ENCODE peak calls at places on chromosome 15, in nine cellular contexts. One of them, this sample, is unnamed.

GRCh38 chr15:72169921-72170611 is 27.5 kb downstream of the GRAMD2A start:
- DNase-seq in right lobe of liver: no peak
- DNase-seq in testis: no peak
- DNase-seq in breast epithelium: peak
- DNase-seq in IMR-90: no peak
- DNase-seq in adrenal gland: no peak
- DNase-seq in suprapubic skin: no peak
- DNase-seq in heart left ventricle: no peak
- DNase-seq in H1: no peak
- DNase-seq in this sample: no peak

GRCh38 chr15:58686286-58686685 is 63.2 kb downstream of the ADAM10 start:
- DNase-seq in testis: no peak
- DNase-seq in heart left ventricle: no peak
- DNase-seq in H1: no peak
- DNase-seq in right lobe of liver: no peak
- DNase-seq in suprapubic skin: no peak
- DNase-seq in IMR-90: no peak
- DNase-seq in adrenal gland: no peak
- DNase-seq in breast epithelium: no peak
- DNase-seq in this sample: no peak

GRCh38 chr15:84685304-84685703 is 27.3 kb upstream of the NMB start:
- DNase-seq in heart left ventricle: peak
- DNase-seq in adrenal gland: peak
- DNase-seq in suprapubic skin: no peak
- DNase-seq in breast epithelium: no peak
- DNase-seq in right lobe of liver: peak
- DNase-seq in IMR-90: peak
- DNase-seq in H1: no peak
- DNase-seq in testis: no peak
- DNase-seq in this sample: no peak

GRCh38 chr15:86553116-86553515 is 473.4 kb downstream of the AGBL1 start:
- DNase-seq in breast epithelium: no peak
- DNase-seq in right lobe of liver: no peak
- DNase-seq in heart left ventricle: no peak
- DNase-seq in testis: no peak
- DNase-seq in H1: no peak
- DNase-seq in suprapubic skin: no peak
- DNase-seq in IMR-90: no peak
- DNase-seq in adrenal gland: no peak
- DNase-seq in this sample: no peak

GRCh38 chr15:98654790-98655360 is 6.5 kb downstream of the IGF1R start:
- DNase-seq in heart left ventricle: no peak
- DNase-seq in breast epithelium: no peak
- DNase-seq in suprapubic skin: no peak
- DNase-seq in testis: no peak
- DNase-seq in IMR-90: no peak
- DNase-seq in adrenal gland: no peak
- DNase-seq in right lobe of liver: no peak
- DNase-seq in H1: no peak
- DNase-seq in this sample: no peak

GRCh38 chr15:57375827-57376694 is at the start of gene CGNL1:
- DNase-seq in breast epithelium: no peak
- DNase-seq in testis: peak
- DNase-seq in suprapubic skin: no peak
- DNase-seq in right lobe of liver: peak
- DNase-seq in heart left ventricle: peak
- DNase-seq in adrenal gland: peak
- DNase-seq in IMR-90: no peak
- DNase-seq in H1: no peak
- DNase-seq in this sample: peak

GRCh38 chr15:34682673-34683072 is 72.1 kb downstream of the GJD2 start:
- DNase-seq in heart left ventricle: no peak
- DNase-seq in right lobe of liver: no peak
- DNase-seq in breast epithelium: no peak
- DNase-seq in testis: no peak
- DNase-seq in IMR-90: peak
- DNase-seq in suprapubic skin: no peak
- DNase-seq in H1: no peak
- DNase-seq in adrenal gland: no peak
- DNase-seq in this sample: no peak

GRCh38 chr15:80568298-80568697 is 126.8 kb upstream of the ABHD17C start:
- DNase-seq in adrenal gland: no peak
- DNase-seq in IMR-90: peak
- DNase-seq in suprapubic skin: no peak
- DNase-seq in breast epithelium: no peak
- DNase-seq in testis: no peak
- DNase-seq in right lobe of liver: no peak
- DNase-seq in H1: no peak
- DNase-seq in heart left ventricle: no peak
- DNase-seq in this sample: no peak

DNA sequence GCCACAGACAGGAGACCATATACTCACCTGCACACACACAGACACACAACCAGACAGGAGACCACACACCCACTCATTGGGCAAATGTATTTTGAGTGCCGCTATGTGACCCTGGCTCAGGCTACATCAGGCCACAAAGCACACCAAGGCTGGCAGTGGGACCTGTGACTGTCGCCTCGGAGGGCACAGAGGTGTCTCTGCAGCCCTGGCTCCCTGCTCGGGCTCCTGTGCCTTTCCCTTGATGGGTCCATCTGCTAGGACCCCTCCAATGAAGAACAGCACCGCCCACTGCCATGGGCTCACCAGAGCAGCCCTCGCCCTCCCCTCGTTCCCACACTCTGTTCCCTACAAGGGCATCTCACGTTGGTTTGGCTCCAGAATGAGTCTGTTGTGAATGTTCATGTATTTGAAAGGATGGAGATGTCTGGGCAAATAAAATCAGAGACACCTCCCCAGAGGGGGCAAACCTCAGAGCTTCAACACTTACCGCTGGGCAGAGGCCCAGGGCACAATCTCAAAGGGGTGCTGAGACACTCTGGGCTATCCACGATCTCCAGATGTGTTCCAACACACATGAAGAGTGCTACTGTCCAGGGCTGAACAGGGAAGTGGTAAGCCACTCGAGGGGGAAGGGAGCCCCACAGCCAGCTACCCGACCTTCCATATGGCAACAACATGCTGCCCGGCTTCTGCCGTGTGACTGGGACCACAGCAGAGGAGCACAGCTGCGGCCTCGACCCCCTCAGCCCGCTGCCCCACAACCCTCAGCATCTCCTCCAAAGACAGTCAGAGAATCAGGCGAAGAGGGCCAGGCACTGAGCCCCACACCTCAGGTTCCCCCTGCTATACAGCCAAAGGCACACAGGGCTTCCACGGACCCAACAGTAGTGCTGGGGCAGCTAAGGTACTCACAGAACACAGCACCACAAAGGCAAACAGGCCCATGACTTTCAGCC is 74.9 kb downstream of the OCA2 start:
- DNase-seq in adrenal gland: no peak
- DNase-seq in heart left ventricle: no peak
- DNase-seq in suprapubic skin: no peak
- DNase-seq in IMR-90: no peak
- DNase-seq in testis: no peak
- DNase-seq in H1: no peak
- DNase-seq in breast epithelium: no peak
- DNase-seq in right lobe of liver: no peak
- DNase-seq in this sample: no peak
- H3K27ac ChIP-seq in adrenal gland: no peak
- H3K27ac ChIP-seq in heart left ventricle: no peak
- H3K27ac ChIP-seq in suprapubic skin: no peak
- H3K27ac ChIP-seq in IMR-90: no peak
- H3K27ac ChIP-seq in testis: no peak
- H3K27ac ChIP-seq in H1: no peak
- H3K27ac ChIP-seq in breast epithelium: no peak
- H3K27ac ChIP-seq in right lobe of liver: no peak
- H3K27ac ChIP-seq in this sample: no peak

DNA sequence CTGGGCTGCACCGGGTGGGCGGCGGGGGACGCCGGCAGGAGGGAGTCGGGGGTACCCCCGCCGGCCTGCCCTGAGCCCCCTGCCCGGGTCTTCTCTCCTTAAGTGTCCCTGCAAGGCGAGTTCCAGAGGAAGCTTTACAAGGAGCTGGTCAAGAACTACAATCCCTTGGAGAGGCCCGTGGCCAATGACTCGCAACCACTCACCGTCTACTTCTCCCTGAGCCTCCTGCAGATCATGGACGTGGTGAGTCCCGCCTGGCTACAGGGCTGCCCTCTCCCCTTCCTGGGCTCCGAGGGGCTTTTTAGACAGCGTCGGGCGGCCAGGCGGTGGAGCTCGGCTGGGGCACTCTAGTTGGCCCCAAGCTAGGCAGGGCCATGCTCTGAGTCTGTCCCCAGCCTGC is 480 bp downstream of the CHRNA7 start:
- DNase-seq in IMR-90: no peak
- DNase-seq in suprapubic skin: no peak
- DNase-seq in right lobe of liver: no peak
- DNase-seq in heart left ventricle: no peak
- DNase-seq in H1: no peak
- DNase-seq in adrenal gland: no peak
- DNase-seq in breast epithelium: no peak
- DNase-seq in testis: peak
- DNase-seq in this sample: no peak
- H3K4me3 ChIP-seq in IMR-90: peak
- H3K4me3 ChIP-seq in suprapubic skin: peak
- H3K4me3 ChIP-seq in right lobe of liver: peak
- H3K4me3 ChIP-seq in heart left ventricle: peak
- H3K4me3 ChIP-seq in H1: peak
- H3K4me3 ChIP-seq in adrenal gland: peak
- H3K4me3 ChIP-seq in breast epithelium: peak
- H3K4me3 ChIP-seq in testis: peak
- H3K4me3 ChIP-seq in this sample: peak

GRCh38 chr15:82647835-82648256 is 683 bp upstream of the CPEB1 start:
- DNase-seq in right lobe of liver: no peak
- DNase-seq in testis: peak
- DNase-seq in H1: no peak
- DNase-seq in adrenal gland: no peak
- DNase-seq in heart left ventricle: no peak
- DNase-seq in breast epithelium: no peak
- DNase-seq in suprapubic skin: no peak
- DNase-seq in IMR-90: no peak
- DNase-seq in this sample: peak

GRCh38 chr15:82648257-82649103 is 1.3 kb upstream of the CPEB1 start:
- DNase-seq in IMR-90: no peak
- DNase-seq in heart left ventricle: no peak
- DNase-seq in testis: peak
- DNase-seq in H1: no peak
- DNase-seq in suprapubic skin: no peak
- DNase-seq in adrenal gland: peak
- DNase-seq in breast epithelium: no peak
- DNase-seq in right lobe of liver: no peak
- DNase-seq in this sample: peak

GRCh38 chr15:82649226-82649999 is 2.2 kb upstream of the CPEB1 start:
- DNase-seq in H1: no peak
- DNase-seq in IMR-90: no peak
- DNase-seq in testis: no peak
- DNase-seq in right lobe of liver: no peak
- DNase-seq in suprapubic skin: no peak
- DNase-seq in adrenal gland: no peak
- DNase-seq in heart left ventricle: no peak
- DNase-seq in breast epithelium: no peak
- DNase-seq in this sample: no peak

GRCh38 chr15:82646250-82647044 is 716 bp downstream of the CPEB1 start:
- DNase-seq in breast epithelium: no peak
- DNase-seq in IMR-90: no peak
- DNase-seq in right lobe of liver: no peak
- DNase-seq in suprapubic skin: no peak
- DNase-seq in adrenal gland: peak
- DNase-seq in testis: peak
- DNase-seq in H1: no peak
- DNase-seq in heart left ventricle: no peak
- DNase-seq in this sample: peak

DNA sequence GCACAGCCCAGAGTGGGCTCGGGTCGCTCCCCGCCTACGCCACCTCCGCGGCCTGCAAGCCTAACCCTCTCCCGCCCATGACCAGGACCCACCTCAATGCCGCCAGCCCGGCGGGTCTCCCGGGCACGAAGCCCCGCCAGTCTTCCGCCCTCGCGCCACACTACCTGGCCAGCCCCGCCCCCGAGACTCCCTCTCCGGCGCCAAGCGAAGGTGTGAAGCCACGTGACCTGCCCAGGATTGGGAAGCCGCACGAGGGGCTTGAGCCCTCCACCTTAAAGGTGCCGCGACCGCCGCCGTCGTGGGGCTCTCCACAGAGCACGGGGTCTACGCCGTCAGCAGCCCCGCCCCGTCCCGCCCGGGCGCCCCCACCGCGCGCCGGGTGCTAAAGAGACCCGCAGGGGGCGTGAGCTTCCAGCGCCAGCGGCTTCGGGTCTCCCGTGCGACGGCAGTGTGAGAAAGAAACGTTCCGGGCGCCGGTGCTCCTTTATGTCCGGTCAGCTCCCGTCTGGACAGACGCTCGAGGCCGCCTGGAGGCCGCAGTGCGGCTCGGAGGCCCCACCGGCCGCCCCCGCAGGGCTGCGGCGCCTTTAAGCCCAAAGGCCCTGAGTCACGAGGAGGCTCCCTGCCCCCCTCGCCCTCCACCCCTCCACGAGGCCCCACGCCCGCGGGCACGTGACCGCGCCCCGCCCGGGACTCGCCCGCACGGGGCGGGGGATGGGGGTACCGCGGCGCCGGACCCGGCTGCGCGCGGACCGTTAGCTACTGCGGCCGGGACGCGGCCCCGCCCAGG is at the start of gene CPEB1:
- DNase-seq in adrenal gland: peak
- DNase-seq in IMR-90: peak
- DNase-seq in heart left ventricle: peak
- DNase-seq in H1: no peak
- DNase-seq in testis: peak
- DNase-seq in breast epithelium: no peak
- DNase-seq in suprapubic skin: no peak
- DNase-seq in right lobe of liver: no peak
- DNase-seq in this sample: peak
- TF ChIP-seq POLR2A in adrenal gland: peak
- TF ChIP-seq POLR2A in IMR-90: no peak
- TF ChIP-seq POLR2A in heart left ventricle: no peak
- TF ChIP-seq POLR2A in H1: no peak
- TF ChIP-seq POLR2A in testis: no peak
- TF ChIP-seq POLR2A in breast epithelium: no peak
- TF ChIP-seq POLR2A in suprapubic skin: no peak
- TF ChIP-seq POLR2A in right lobe of liver: no peak
- TF ChIP-seq POLR2A in this sample: peak

GRCh38 chr15:38530113-38530512 is 34.5 kb downstream of the RASGRP1 start:
- DNase-seq in adrenal gland: no peak
- DNase-seq in H1: no peak
- DNase-seq in heart left ventricle: no peak
- DNase-seq in IMR-90: no peak
- DNase-seq in right lobe of liver: no peak
- DNase-seq in suprapubic skin: no peak
- DNase-seq in breast epithelium: no peak
- DNase-seq in testis: no peak
- DNase-seq in this sample: no peak

GRCh38 chr15:38533416-38533915 is 31.1 kb downstream of the RASGRP1 start:
- DNase-seq in breast epithelium: no peak
- DNase-seq in heart left ventricle: no peak
- DNase-seq in adrenal gland: no peak
- DNase-seq in IMR-90: no peak
- DNase-seq in H1: no peak
- DNase-seq in suprapubic skin: no peak
- DNase-seq in right lobe of liver: no peak
- DNase-seq in testis: no peak
- DNase-seq in this sample: no peak

GRCh38 chr15:38533926-38534325 is 30.7 kb downstream of the RASGRP1 start:
- DNase-seq in adrenal gland: no peak
- DNase-seq in breast epithelium: no peak
- DNase-seq in IMR-90: no peak
- DNase-seq in testis: no peak
- DNase-seq in suprapubic skin: no peak
- DNase-seq in right lobe of liver: no peak
- DNase-seq in H1: no peak
- DNase-seq in heart left ventricle: no peak
- DNase-seq in this sample: no peak

GRCh38 chr15:38532728-38533127 is 31.9 kb downstream of the RASGRP1 start:
- DNase-seq in testis: no peak
- DNase-seq in IMR-90: no peak
- DNase-seq in H1: no peak
- DNase-seq in right lobe of liver: no peak
- DNase-seq in breast epithelium: no peak
- DNase-seq in adrenal gland: no peak
- DNase-seq in heart left ventricle: no peak
- DNase-seq in suprapubic skin: no peak
- DNase-seq in this sample: no peak

GRCh38 chr15:38531509-38531908 is 33.1 kb downstream of the RASGRP1 start:
- DNase-seq in right lobe of liver: no peak
- DNase-seq in suprapubic skin: no peak
- DNase-seq in heart left ventricle: no peak
- DNase-seq in H1: no peak
- DNase-seq in IMR-90: peak
- DNase-seq in breast epithelium: no peak
- DNase-seq in adrenal gland: peak
- DNase-seq in testis: peak
- DNase-seq in this sample: no peak
- H3K27ac ChIP-seq in right lobe of liver: no peak
- H3K27ac ChIP-seq in suprapubic skin: peak
- H3K27ac ChIP-seq in heart left ventricle: no peak
- H3K27ac ChIP-seq in H1: no peak
- H3K27ac ChIP-seq in IMR-90: no peak
- H3K27ac ChIP-seq in breast epithelium: no peak
- H3K27ac ChIP-seq in adrenal gland: no peak
- H3K27ac ChIP-seq in testis: no peak
- H3K27ac ChIP-seq in this sample: no peak